ENCODE peak calls at places on chromosome 19, in eight cellular contexts. X is mesendoderm; W is EH; M is left lung; S is HS-5; B is naive thymus-derived CD4-positive, alpha-beta T cell; Q is activated naive CD4-positive, alpha-beta T cell treated with anti-CD3 and anti-CD28 coated beads for 36 hours; L is brain microvascular endothelial cell. R is an unnamed sample.

GRCh38 chr19:18961767-18962423 is 20.9 kb upstream of the HOMER3 start:
- DNase-seq in B (no peak), W (no peak), L (no peak), M (no peak), Q (no peak), X (peak), S (no peak), R (no peak)

GRCh38 chr19:50315773-50316448 is 13.3 kb downstream of the KCNC3 start:
- DNase-seq in S (no peak), B (no peak), W (peak), M (no peak), Q (peak), X (peak), L (no peak), R (peak)

GRCh38 chr19:952049-952679 is 26.3 kb downstream of the ARID3A start:
- DNase-seq in W (no peak), M (no peak), B (no peak), S (no peak), L (peak), Q (no peak), X (peak), R (peak)

GRCh38 chr19:14476663-14477401 is 1.7 kb upstream of the PTGER1 start:
- DNase-seq in L (peak), W (peak), Q (no peak), X (peak), S (no peak), B (no peak), M (no peak), R (no peak)

GRCh38 chr19:52518646-52519045 is 8.8 kb upstream of the ZNF808 start:
- DNase-seq in Q (no peak), L (no peak), M (no peak), W (no peak), B (no peak), X (no peak), S (no peak), R (no peak)

GRCh38 chr19:22882797-22883196 is 50.7 kb downstream of the ZNF723 start:
- DNase-seq in Q (no peak), S (no peak), L (peak), B (no peak), M (no peak), W (peak), X (peak), R (peak)

GRCh38 chr19:16514383-16515019 is 18.3 kb downstream of the C19orf44 start:
- DNase-seq in W (no peak), M (no peak), B (no peak), Q (no peak), X (peak), S (no peak), L (no peak), R (no peak)

GRCh38 chr19:38437295-38437694 is 3.8 kb downstream of the RYR1 start:
- DNase-seq in S (no peak), M (no peak), X (no peak), W (no peak), Q (no peak), B (no peak), L (no peak), R (no peak)

GRCh38 chr19:53165691-53166091 is 6.8 kb upstream of the ZNF347 start:
- DNase-seq in M (no peak), B (no peak), X (no peak), Q (no peak), W (no peak), L (no peak), S (no peak), R (no peak)

GRCh38 chr19:13109361-13110098 is 6.9 kb upstream of the LYL1 start:
- DNase-seq in Q (no peak), S (no peak), B (no peak), L (no peak), W (no peak), M (no peak), X (no peak), R (no peak)

GRCh38 chr19:46546194-46546896 is 50.7 kb upstream of the PNMA8B start:
- DNase-seq in L (peak), S (no peak), B (no peak), Q (peak), X (peak), M (peak), W (peak), R (no peak)

GRCh38 chr19:42479736-42480135 is 37.0 kb upstream of the CXCL17 start:
- DNase-seq in W (no peak), S (no peak), B (no peak), L (no peak), X (no peak), M (no peak), Q (no peak), R (no peak)

GRCh38 chr19:41999071-41999877 is 5.2 kb upstream of the ATP1A3 start:
- DNase-seq in L (no peak), M (no peak), X (peak), S (no peak), B (no peak), Q (no peak), W (no peak), R (no peak)

GRCh38 chr19:45477713-45478453 is 10.1 kb downstream of the FOSB start:
- DNase-seq in L (no peak), X (peak), Q (peak), W (no peak), B (no peak), M (no peak), S (peak), R (peak)

GRCh38 chr19:18473003-18473705 is 35.2 kb upstream of the ISYNA1 start:
- DNase-seq in W (no peak), S (no peak), X (no peak), M (no peak), B (no peak), L (no peak), Q (no peak), R (no peak)

GRCh38 chr19:13955662-13956364 is 3.5 kb downstream of the DCAF15 start:
- DNase-seq in L (no peak), W (no peak), Q (no peak), X (no peak), M (no peak), S (no peak), B (no peak), R (no peak)

GRCh38 chr19:17450264-17451075 is 2.0 kb upstream of the TMEM221 start:
- DNase-seq in W (no peak), Q (peak), B (no peak), L (no peak), M (no peak), S (no peak), X (no peak), R (peak)

GRCh38 chr19:11797491-11797890 is 832 bp upstream of the ZNF491 start:
- DNase-seq in S (peak), B (peak), M (peak), W (peak), X (peak), Q (peak), L (peak), R (peak)

GRCh38 chr19:6278740-6279619 is 795 bp downstream of the MLLT1 start:
- DNase-seq in L (no peak), M (no peak), S (no peak), B (peak), W (no peak), Q (no peak), X (no peak), R (peak)

GRCh38 chr19:4077800-4078683 is 11.3 kb upstream of the ZBTB7A start:
- DNase-seq in L (no peak), X (peak), S (no peak), M (no peak), B (peak), Q (peak), W (peak), R (peak)

GRCh38 chr19:33486407-33486806 is 35.2 kb downstream of the PEPD start:
- DNase-seq in S (no peak), X (no peak), L (no peak), B (no peak), Q (no peak), M (peak), W (no peak), R (no peak)

GRCh38 chr19:1360818-1361461 is 22.8 kb upstream of the NDUFS7 start:
- DNase-seq in W (peak), B (no peak), Q (no peak), M (peak), S (peak), L (peak), X (no peak), R (no peak)

GRCh38 chr19:277581-278165 is 13.5 kb downstream of the PLPP2 start:
- DNase-seq in L (peak), X (peak), W (peak), Q (peak), M (no peak), B (no peak), S (no peak), R (no peak)

GRCh38 chr19:49019242-49019932 is 2.5 kb upstream of the LHB start:
- DNase-seq in Q (peak), S (no peak), W (peak), X (peak), M (peak), B (peak), L (peak), R (peak)